ENCODE peak calls at places on chromosome 1, in five cellular contexts. H is T-helper 1 cell, N is GF-D8, O is left cardiac atrium, B is hepatic stellate cell. C is an unnamed sample.

GRCh38 chr1:16122361-16122881 is 33.4 kb downstream of the EPHA2 start:
- DNase-seq in O (no peak), H (no peak), B (peak), N (no peak), C (no peak)

GRCh38 chr1:3070304-3070653 is 1.3 kb downstream of the PRDM16 start:
- DNase-seq in B (no peak), N (no peak), H (no peak), O (no peak), C (no peak)

GRCh38 chr1:41887365-41887764 is 31.4 kb downstream of the HIVEP3 start:
- DNase-seq in O (no peak), H (no peak), B (no peak), N (no peak), C (no peak)

GRCh38 chr1:44260792-44261474 is 47.7 kb downstream of the DMAP1 start:
- DNase-seq in N (no peak), H (no peak), O (no peak), B (no peak), C (no peak)

GRCh38 chr1:108049083-108049819 is 84.3 kb upstream of the VAV3 start:
- DNase-seq in B (no peak), N (peak), H (no peak), O (peak), C (no peak)

GRCh38 chr1:157369808-157370521 is 182.3 kb downstream of the FCRL5 start:
- DNase-seq in B (peak), N (no peak), H (no peak), O (no peak), C (peak)

GRCh38 chr1:234645474-234645953 is 35.5 kb upstream of the IRF2BP2 start:
- DNase-seq in N (peak), B (no peak), H (no peak), O (no peak), C (no peak)

GRCh38 chr1:218480691-218481099 is 135.6 kb downstream of the TGFB2 start:
- DNase-seq in H (no peak), O (no peak), N (no peak), B (peak), C (no peak)